ENCODE peak calls at places on chromosomes 7 and 10, in five cellular contexts. T, R, F, S and I are unnamed samples.

GRCh38 chr7:98387544-98388226 is 13.2 kb downstream of the BAIAP2L1 start:
- DNase-seq in T (no peak), R (no peak), F (no peak), S (no peak), I (no peak)

GRCh38 chr7:30873207-30873606 is 38.4 kb upstream of the AQP1 start:
- DNase-seq in T (no peak), R (no peak), F (no peak), S (no peak), I (no peak)

GRCh38 chr7:138926241-138926612 is 55.0 kb downstream of the KIAA1549 start:
- DNase-seq in T (no peak), R (no peak), F (no peak), S (no peak), I (no peak)

GRCh38 chr7:36297364-36298009 is 92.2 kb upstream of the ANLN start:
- DNase-seq in T (no peak), R (no peak), F (no peak), S (no peak), I (no peak)

GRCh38 chr7:55369427-55369826 is 4.3 kb downstream of the LANCL2 start:
- DNase-seq in T (no peak), R (no peak), F (no peak), S (no peak), I (no peak)

GRCh38 chr10:33331020-33331557 is 3.4 kb downstream of the NRP1 start:
- DNase-seq in T (no peak), R (peak; percentile 8), F (no peak), S (no peak), I (no peak)

GRCh38 chr7:108308913-108309312 is 147.3 kb downstream of the NRCAM start:
- DNase-seq in T (no peak), R (no peak), F (no peak), S (no peak), I (no peak)

GRCh38 chr10:46321770-46322169 is 35.0 kb downstream of the ANTXRL start:
- DNase-seq in T (no peak), R (no peak), F (no peak), S (no peak), I (no peak)

GRCh38 chr7:34832020-34832419 is 174.0 kb downstream of the NPSR1 start:
- DNase-seq in T (no peak), R (no peak), F (no peak), S (no peak), I (no peak)

GRCh38 chr10:7773845-7774801 is 13.7 kb downstream of the KIN start:
- DNase-seq in T (peak; percentile 73), R (no peak), F (no peak), S (no peak), I (peak; percentile 86)

GRCh38 chr10:93280699-93281366 is 201.3 kb downstream of the MYOF start:
- DNase-seq in T (no peak), R (no peak), F (no peak), S (no peak), I (no peak)

GRCh38 chr7:1426474-1426873 is 32.8 kb downstream of the MICALL2 start:
- DNase-seq in T (no peak), R (no peak), F (no peak), S (no peak), I (no peak)

GRCh38 chr7:1424041-1424440 is 35.2 kb downstream of the MICALL2 start:
- DNase-seq in T (no peak), R (no peak), F (no peak), S (no peak), I (no peak)

GRCh38 chr7:1427064-1427657 is 32.1 kb downstream of the MICALL2 start:
- DNase-seq in T (no peak), R (no peak), F (no peak), S (no peak), I (no peak)

GRCh38 chr7:1423266-1423811 is 35.9 kb downstream of the MICALL2 start:
- DNase-seq in T (no peak), R (no peak), F (no peak), S (no peak), I (no peak)

GRCh38 chr7:1425292-1426136 is 33.8 kb downstream of the MICALL2 start:
- DNase-seq in T (no peak), R (no peak), F (no peak), S (no peak), I (no peak)
- TF ChIP-seq CTCF in T (no peak), R (no peak), F (no peak), S (no peak), I (no peak)

DNA sequence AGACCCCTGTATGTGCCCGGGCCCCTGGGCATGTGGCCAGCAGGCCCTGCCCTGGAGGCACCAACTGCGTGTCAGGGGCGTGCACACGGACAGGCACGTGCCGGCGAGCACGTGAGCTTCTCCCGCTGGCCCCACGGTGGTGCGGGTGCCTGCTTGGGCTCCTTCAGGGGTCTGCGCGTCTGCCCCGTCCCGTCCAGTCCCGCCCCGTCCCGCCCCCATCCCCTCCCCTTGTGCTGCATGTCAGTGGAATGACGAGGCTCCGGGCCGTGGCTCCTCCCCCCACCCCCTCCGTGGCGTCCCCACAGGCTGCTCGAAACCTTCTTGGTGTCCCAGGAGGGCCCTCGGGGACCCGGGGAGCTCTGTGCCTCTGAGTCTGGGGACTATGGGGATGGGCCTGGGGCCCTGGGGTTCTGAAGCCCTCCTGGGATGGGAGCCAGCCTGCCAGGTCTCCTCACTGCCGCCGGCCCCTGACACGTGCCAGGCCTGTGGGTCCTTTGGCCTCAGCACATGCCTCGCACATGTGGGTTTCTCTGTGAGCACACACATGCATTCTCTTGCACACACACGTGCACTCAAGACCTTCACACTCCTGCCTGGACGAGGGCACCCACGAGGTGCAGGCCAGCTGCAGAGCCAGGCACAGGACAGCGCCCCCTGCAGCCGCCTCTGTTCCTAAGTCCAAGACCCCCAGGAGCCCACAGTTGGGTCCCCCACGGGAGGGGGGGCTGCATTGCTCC is 27.5 kb upstream of the AMZ1 start:
- DNase-seq in T (no peak), R (no peak), F (no peak), S (peak; percentile 29), I (peak; percentile 62)
- TF ChIP-seq CTCF in T (no peak), R (peak; percentile 14), F (peak; percentile 12), S (no peak), I (no peak)

DNA sequence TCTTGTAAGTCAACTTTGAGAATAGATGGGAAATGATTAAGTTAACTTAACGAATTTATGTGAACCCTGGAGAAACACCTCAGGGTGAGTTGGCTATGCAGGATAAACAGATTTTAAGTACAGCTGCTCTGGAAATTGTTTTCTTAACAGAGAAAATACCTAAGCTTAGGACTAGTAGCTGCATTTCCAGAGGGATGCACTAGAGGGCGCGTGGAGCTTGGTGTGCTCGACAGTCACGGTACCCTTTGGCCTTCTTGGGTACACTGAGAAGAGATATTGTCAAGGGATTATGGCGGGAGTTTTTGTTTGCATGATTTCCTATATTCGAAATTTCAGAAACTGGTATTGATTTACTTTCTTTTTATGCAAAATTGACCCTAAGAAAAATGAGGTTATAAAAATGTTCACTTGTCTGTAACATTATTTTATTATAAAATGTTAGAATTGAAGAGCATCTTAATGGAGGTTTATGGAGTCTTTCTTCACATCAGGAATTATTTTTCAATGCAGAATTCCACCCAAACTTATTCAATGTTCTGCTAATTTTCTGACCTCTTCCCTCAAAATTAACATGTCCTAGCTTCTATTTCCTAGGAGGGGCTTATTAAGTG is 58.4 kb upstream of the MYO3A start:
- DNase-seq in T (peak; percentile 51), R (peak; percentile 86), F (no peak), S (peak; percentile 75), I (peak; percentile 74)
- TF ChIP-seq CTCF in T (peak; percentile 84), R (peak; percentile 89), F (no peak), S (peak; percentile 71), I (peak; percentile 73)

GRCh38 chr7:93231799-93232672 is at the start of gene VPS50:
- DNase-seq in T (peak; percentile 95), R (peak; percentile 85), F (peak; percentile 91), S (peak; percentile 93), I (peak; percentile 91)
- TF ChIP-seq CTCF in T (no peak), R (no peak), F (peak; percentile 46), S (peak; percentile 16), I (no peak)

DNA sequence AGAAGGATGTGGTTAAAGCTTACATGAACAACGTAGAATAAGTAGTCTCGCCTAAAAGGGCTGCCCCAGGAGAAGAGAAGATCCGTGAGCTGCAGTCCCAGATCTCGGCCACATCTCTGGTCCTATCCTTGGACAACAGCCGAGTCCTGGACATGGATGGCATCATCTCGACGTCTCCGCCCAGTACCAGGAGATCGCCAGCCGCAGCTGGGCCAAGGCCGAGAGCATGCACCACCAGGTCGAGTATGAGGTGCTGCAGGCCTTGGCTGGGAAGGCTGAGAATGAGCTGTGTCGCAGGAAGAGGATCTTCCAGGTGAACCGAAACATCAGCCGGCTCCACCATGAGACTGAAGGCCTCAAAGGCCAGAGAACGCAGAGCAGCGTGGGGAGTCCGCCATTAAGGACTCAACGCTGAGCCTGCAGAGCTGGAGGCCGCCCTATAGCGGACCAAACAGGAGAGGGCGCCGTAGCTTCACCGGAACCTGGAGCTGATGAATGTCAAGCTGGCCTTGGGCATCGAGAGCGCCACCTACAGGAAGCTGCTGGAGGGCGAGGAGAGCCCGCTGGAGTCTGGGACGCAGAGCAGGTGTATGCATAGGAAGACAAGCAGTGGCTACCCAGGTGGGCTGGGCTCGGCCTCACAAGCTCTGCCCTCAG is 22.2 kb downstream of the LIPK start:
- DNase-seq in T (peak; percentile 30), R (peak; percentile 29), F (no peak), S (peak; percentile 25), I (no peak)
- TF ChIP-seq CTCF in T (no peak), R (peak; percentile 31), F (no peak), S (peak; percentile 18), I (no peak)

DNA sequence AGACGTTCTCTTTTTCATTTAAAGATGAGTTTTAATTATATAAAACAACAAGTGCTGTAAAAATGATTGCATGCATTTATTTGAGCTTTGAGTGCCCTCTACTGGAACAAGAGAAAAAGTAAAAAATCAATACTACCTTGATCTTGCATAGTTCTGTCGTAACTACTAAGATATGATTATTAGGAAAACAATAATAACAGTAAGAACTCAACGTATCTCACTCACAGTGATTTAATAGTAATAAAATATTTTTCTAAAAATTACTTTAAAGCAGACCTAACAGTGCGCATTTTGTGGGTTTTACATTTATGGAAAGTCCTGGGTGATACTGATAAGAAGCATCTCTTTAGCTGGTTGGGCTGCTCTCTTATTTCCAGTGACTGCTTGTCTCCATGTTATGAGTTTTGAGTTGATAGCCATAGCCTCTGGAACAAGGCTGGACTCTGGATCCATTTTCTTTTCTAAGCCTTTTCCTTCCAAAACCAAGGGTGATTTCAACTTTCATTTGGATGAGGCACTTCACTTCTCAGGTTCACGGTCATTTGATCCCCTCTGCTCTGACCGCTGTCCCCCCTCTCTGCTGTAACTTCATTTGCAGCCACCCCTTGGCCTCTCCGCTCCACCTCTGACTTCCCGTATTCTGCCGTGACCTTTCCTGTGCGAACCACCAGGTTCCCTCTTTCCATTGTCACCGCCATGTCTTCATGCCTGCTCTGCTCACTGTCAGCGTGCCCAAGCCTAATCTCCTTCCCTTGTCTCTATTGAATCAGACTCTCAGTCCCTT is 29.6 kb upstream of the INHBA start:
- DNase-seq in T (no peak), R (no peak), F (no peak), S (no peak), I (no peak)
- TF ChIP-seq CTCF in T (no peak), R (peak; percentile 48), F (no peak), S (peak; percentile 21), I (peak; percentile 29)